ENCODE peak calls at places on chromosome 6, in four cellular contexts. One of them, this sample, is unnamed.

GRCh38 chr6:125984311-125984710 is 2.0 kb upstream of the TRMT11 start:
- DNase-seq in HepG2: no peak
- DNase-seq in H1: no peak
- DNase-seq in K562: no peak
- DNase-seq in this sample: peak

GRCh38 chr6:15616266-15616665 is 46.6 kb downstream of the DTNBP1 start:
- DNase-seq in HepG2: no peak
- DNase-seq in H1: no peak
- DNase-seq in K562: no peak
- DNase-seq in this sample: no peak

GRCh38 chr6:1388081-1388926 is 1.1 kb upstream of the FOXF2 start:
- DNase-seq in HepG2: no peak
- DNase-seq in H1: no peak
- DNase-seq in K562: no peak
- DNase-seq in this sample: no peak

GRCh38 chr6:79617521-79617941 is 13.6 kb upstream of the SH3BGRL2 start:
- DNase-seq in HepG2: peak
- DNase-seq in K562: no peak
- DNase-seq in H1: no peak
- DNase-seq in this sample: no peak

GRCh38 chr6:7060769-7061516 is 46.8 kb upstream of the RREB1 start:
- DNase-seq in H1: no peak
- DNase-seq in K562: no peak
- DNase-seq in HepG2: no peak
- DNase-seq in this sample: no peak

GRCh38 chr6:138499303-138499991 is at the start of gene NHSL1:
- DNase-seq in H1: no peak
- DNase-seq in K562: no peak
- DNase-seq in HepG2: peak
- DNase-seq in this sample: no peak

GRCh38 chr6:148530394-148530923 is 187.8 kb downstream of the SASH1 start:
- DNase-seq in H1: no peak
- DNase-seq in HepG2: no peak
- DNase-seq in K562: peak
- DNase-seq in this sample: peak

GRCh38 chr6:50608421-50608820 is 104.9 kb upstream of the TFAP2D start:
- DNase-seq in K562: no peak
- DNase-seq in H1: no peak
- DNase-seq in HepG2: no peak
- DNase-seq in this sample: no peak

GRCh38 chr6:35295036-35295435 is 2.6 kb upstream of the DEF6 start:
- DNase-seq in K562: no peak
- DNase-seq in H1: no peak
- DNase-seq in HepG2: no peak
- DNase-seq in this sample: no peak

GRCh38 chr6:166768761-166769160 is 141.7 kb upstream of the RPS6KA2 start:
- DNase-seq in H1: no peak
- DNase-seq in K562: no peak
- DNase-seq in HepG2: no peak
- DNase-seq in this sample: no peak

GRCh38 chr6:159830481-159831372 is 30.7 kb downstream of the PNLDC1 start:
- DNase-seq in HepG2: no peak
- DNase-seq in H1: no peak
- DNase-seq in K562: no peak
- DNase-seq in this sample: no peak

GRCh38 chr6:11869656-11870340 is 91.2 kb upstream of the ADTRP start:
- DNase-seq in H1: no peak
- DNase-seq in K562: no peak
- DNase-seq in HepG2: no peak
- DNase-seq in this sample: no peak

GRCh38 chr6:33987531-33988021 is 158.3 kb downstream of the GRM4 start:
- DNase-seq in HepG2: no peak
- DNase-seq in K562: no peak
- DNase-seq in H1: no peak
- DNase-seq in this sample: no peak

GRCh38 chr6:41561386-41561785 is 15.2 kb downstream of the FOXP4 start:
- DNase-seq in K562: no peak
- DNase-seq in H1: no peak
- DNase-seq in HepG2: no peak
- DNase-seq in this sample: no peak

GRCh38 chr6:41560440-41561192 is 14.4 kb downstream of the FOXP4 start:
- DNase-seq in H1: no peak
- DNase-seq in HepG2: no peak
- DNase-seq in K562: no peak
- DNase-seq in this sample: no peak

GRCh38 chr6:41563060-41563776 is 17.0 kb downstream of the FOXP4 start:
- DNase-seq in H1: no peak
- DNase-seq in HepG2: no peak
- DNase-seq in K562: no peak
- DNase-seq in this sample: no peak

GRCh38 chr6:41561931-41562632 is 15.9 kb downstream of the FOXP4 start:
- DNase-seq in HepG2: no peak
- DNase-seq in K562: no peak
- DNase-seq in H1: no peak
- DNase-seq in this sample: no peak

DNA sequence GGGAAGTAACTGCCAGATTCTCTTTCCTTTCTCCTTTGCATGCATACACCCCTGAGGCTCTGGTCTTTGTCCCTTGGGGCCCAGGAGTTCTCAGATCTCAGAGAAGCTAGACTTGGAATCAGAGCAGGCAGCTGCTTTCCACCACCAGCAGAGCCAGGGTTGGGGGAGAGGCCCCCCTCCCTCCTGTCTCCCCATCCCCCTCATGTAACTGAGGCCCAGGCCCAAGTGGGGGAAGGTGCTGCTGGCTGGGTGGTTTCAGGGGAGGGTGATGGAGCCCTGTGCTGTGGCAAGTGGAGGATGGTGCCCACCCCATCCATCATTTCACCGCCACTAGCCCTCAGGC is 16.4 kb downstream of the FOXP4 start:
- DNase-seq in HepG2: no peak
- DNase-seq in K562: no peak
- DNase-seq in H1: no peak
- DNase-seq in this sample: no peak
- TF ChIP-seq PHF8 in HepG2: no peak
- TF ChIP-seq PHF8 in K562: no peak
- TF ChIP-seq PHF8 in H1: no peak
- TF ChIP-seq PHF8 in this sample: no peak

DNA sequence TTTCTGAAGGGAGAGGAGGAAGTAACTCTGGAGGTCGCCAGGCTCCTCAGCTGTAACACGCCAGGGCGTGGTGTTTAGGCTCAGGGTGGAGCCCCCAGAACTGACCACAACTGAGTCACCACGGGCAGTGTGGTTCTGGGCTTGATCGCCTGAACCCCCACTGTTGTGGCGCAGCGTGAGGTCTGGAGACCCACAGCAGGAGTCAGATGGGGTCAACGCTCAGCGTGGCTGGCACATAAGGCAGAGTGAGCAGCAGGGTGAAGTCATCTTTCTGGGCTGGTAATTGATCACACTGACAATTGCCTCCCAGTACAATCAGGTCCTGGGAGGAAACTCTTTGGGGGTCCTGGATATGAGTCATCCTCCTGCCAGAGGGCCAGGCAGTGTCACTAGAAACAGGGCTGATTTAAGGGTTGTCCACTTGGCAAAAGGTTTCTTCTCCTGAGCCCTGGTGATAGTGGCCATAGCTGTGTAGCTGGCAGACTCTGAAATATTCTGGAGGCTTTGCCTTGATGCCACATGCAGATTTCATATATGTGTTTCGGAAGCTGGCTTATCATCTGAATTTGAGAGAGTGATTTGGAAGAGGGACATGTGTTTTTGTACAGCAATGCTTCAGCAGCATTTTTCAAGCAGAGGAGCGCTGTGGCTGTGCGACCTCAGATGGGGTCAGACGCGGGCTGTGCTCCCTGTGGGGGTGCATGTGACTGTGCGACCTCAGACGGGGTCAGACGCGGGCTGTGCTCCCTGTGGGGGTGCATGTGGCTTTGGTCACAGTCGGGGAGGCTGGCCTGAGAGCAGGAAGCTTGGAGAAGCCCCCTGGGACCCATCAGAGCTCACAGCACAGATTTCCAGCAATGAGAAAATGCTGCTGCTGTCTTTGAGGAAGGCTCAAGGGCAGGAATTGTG is 50.0 kb downstream of the SYNJ2 start:
- DNase-seq in HepG2: no peak
- DNase-seq in H1: no peak
- DNase-seq in K562: peak
- DNase-seq in this sample: peak
- TF ChIP-seq PHF8 in HepG2: no peak
- TF ChIP-seq PHF8 in H1: no peak
- TF ChIP-seq PHF8 in K562: no peak
- TF ChIP-seq PHF8 in this sample: no peak

GRCh38 chr6:90098637-90099036 is 198.0 kb downstream of the BACH2 start:
- DNase-seq in HepG2: no peak
- DNase-seq in H1: no peak
- DNase-seq in K562: no peak
- DNase-seq in this sample: no peak

GRCh38 chr6:90096818-90097217 is 199.8 kb downstream of the BACH2 start:
- DNase-seq in H1: no peak
- DNase-seq in HepG2: no peak
- DNase-seq in K562: no peak
- DNase-seq in this sample: no peak

GRCh38 chr6:90100059-90100665 is 196.5 kb downstream of the BACH2 start:
- DNase-seq in K562: no peak
- DNase-seq in HepG2: no peak
- DNase-seq in H1: no peak
- DNase-seq in this sample: no peak

GRCh38 chr6:90097357-90097756 is 199.3 kb downstream of the BACH2 start:
- DNase-seq in K562: no peak
- DNase-seq in HepG2: no peak
- DNase-seq in H1: no peak
- DNase-seq in this sample: no peak

GRCh38 chr6:90098025-90098474 is 198.6 kb downstream of the BACH2 start:
- DNase-seq in HepG2: no peak
- DNase-seq in K562: no peak
- DNase-seq in H1: no peak
- DNase-seq in this sample: no peak
- TF ChIP-seq PHF8 in HepG2: no peak
- TF ChIP-seq PHF8 in K562: no peak
- TF ChIP-seq PHF8 in H1: no peak
- TF ChIP-seq PHF8 in this sample: no peak

GRCh38 chr6:142797159-142797558 is 147.8 kb downstream of the HIVEP2 start:
- DNase-seq in K562: no peak
- DNase-seq in H1: no peak
- DNase-seq in HepG2: no peak
- DNase-seq in this sample: no peak

GRCh38 chr6:142796024-142796423 is 149.0 kb downstream of the HIVEP2 start:
- DNase-seq in HepG2: no peak
- DNase-seq in K562: no peak
- DNase-seq in H1: no peak
- DNase-seq in this sample: no peak

GRCh38 chr6:142794424-142794823 is 150.6 kb downstream of the HIVEP2 start:
- DNase-seq in K562: no peak
- DNase-seq in H1: no peak
- DNase-seq in HepG2: no peak
- DNase-seq in this sample: no peak

GRCh38 chr6:142800240-142800639 is 144.7 kb downstream of the HIVEP2 start:
- DNase-seq in K562: no peak
- DNase-seq in HepG2: no peak
- DNase-seq in H1: no peak
- DNase-seq in this sample: no peak

GRCh38 chr6:142796571-142796970 is 148.4 kb downstream of the HIVEP2 start:
- DNase-seq in HepG2: no peak
- DNase-seq in K562: no peak
- DNase-seq in H1: no peak
- DNase-seq in this sample: no peak
- TF ChIP-seq PHF8 in HepG2: no peak
- TF ChIP-seq PHF8 in K562: no peak
- TF ChIP-seq PHF8 in H1: no peak
- TF ChIP-seq PHF8 in this sample: no peak